ENCODE peak calls at places on chromosome X, in seven cellular contexts. P is heart left ventricle; C is naive thymus-derived CD4-positive, alpha-beta T cell; U is suprapubic skin; L is uterus; G is lung; R is CD8-positive, alpha-beta memory T cell. W is an unnamed sample.

GRCh38 chrX:40096395-40097091 is 1.2 kb downstream of the BCOR start:
- DNase-seq in G (no peak), P (peak; percentile 62), L (peak; percentile 58), R (peak; percentile 64), U (no peak), C (peak; percentile 68), W (peak; percentile 95)

GRCh38 chrX:23788946-23789345 is 6.0 kb downstream of the SAT1 start:
- DNase-seq in U (no peak), P (no peak), R (no peak), G (no peak), L (no peak), C (no peak), W (no peak)

GRCh38 chrX:85627363-85627762 is 247.9 kb upstream of the POF1B start:
- DNase-seq in C (no peak), L (no peak), P (no peak), R (no peak), G (no peak), U (no peak), W (no peak)

GRCh38 chrX:3636803-3637202 is 76.6 kb downstream of the PRKX start:
- DNase-seq in P (no peak), U (no peak), L (no peak), C (no peak), R (no peak), G (no peak), W (no peak)

GRCh38 chrX:110418220-110418856 is 59.7 kb downstream of the RTL9 start:
- DNase-seq in C (no peak), U (no peak), R (no peak), P (no peak), L (peak; percentile 38), G (peak; percentile 57), W (no peak)

GRCh38 chrX:23634181-23634580 is 33.1 kb upstream of the PRDX4 start:
- DNase-seq in L (no peak), P (no peak), C (no peak), U (no peak), R (no peak), G (no peak), W (peak; percentile 73)

GRCh38 chrX:1391370-1391706 is 575 bp downstream of the SLC25A6 start:
- DNase-seq in U (no peak), C (no peak), P (no peak), G (no peak), R (no peak), L (no peak), W (peak; percentile 99)

GRCh38 chrX:57899064-57899463 is 11.2 kb downstream of the ZXDA start:
- DNase-seq in L (no peak), R (no peak), G (no peak), U (no peak), P (no peak), C (no peak), W (no peak)

GRCh38 chrX:123450217-123450616 is 266.1 kb downstream of the GRIA3 start:
- DNase-seq in G (no peak), P (no peak), R (no peak), L (no peak), C (no peak), U (no peak), W (no peak)

GRCh38 chrX:68432648-68433047 is 647 bp downstream of the OPHN1 start:
- DNase-seq in P (no peak), R (no peak), L (peak; percentile 14), U (no peak), C (no peak), G (no peak), W (peak; percentile 55)

GRCh38 chrX:80334583-80334982 is 85.7 kb upstream of the TENT5D start:
- DNase-seq in U (no peak), P (no peak), G (no peak), R (no peak), L (no peak), C (no peak), W (no peak)

GRCh38 chrX:154021131-154021611 is 1.5 kb upstream of the IRAK1 start:
- DNase-seq in P (no peak), U (no peak), G (no peak), R (no peak), C (no peak), L (peak; percentile 39), W (peak; percentile 96)

GRCh38 chrX:49892552-49892951 is 13.3 kb downstream of the USP27X start:
- DNase-seq in C (no peak), R (no peak), G (no peak), P (no peak), U (no peak), L (no peak), W (no peak)

GRCh38 chrX:84737471-84737871 is 235.2 kb upstream of the HDX start:
- DNase-seq in R (no peak), L (peak; percentile 51), G (no peak), U (no peak), P (no peak), C (no peak), W (no peak)

GRCh38 chrX:23327104-23327503 is 7.5 kb upstream of the PTCHD1 start:
- DNase-seq in P (no peak), U (no peak), R (no peak), L (no peak), C (no peak), G (no peak), W (no peak)

GRCh38 chrX:151458824-151459223 is 61.8 kb downstream of the VMA21 start:
- DNase-seq in L (no peak), U (no peak), C (no peak), R (no peak), G (no peak), P (no peak), W (peak; percentile 25)

GRCh38 chrX:118720058-118720707 is 7.2 kb upstream of the IL13RA1 start:
- DNase-seq in P (no peak), R (no peak), C (no peak), L (no peak), G (no peak), U (no peak), W (no peak)

GRCh38 chrX:154333837-154334271 is 38.3 kb downstream of the TKTL1 start:
- DNase-seq in R (no peak), P (no peak), C (no peak), U (no peak), L (no peak), G (no peak), W (peak; percentile 11)

GRCh38 chrX:44674906-44675305 is 132.2 kb upstream of the FUNDC1 start:
- DNase-seq in L (no peak), R (no peak), G (no peak), U (no peak), C (no peak), P (no peak), W (no peak)

GRCh38 chrX:70386240-70386639 is 36.9 kb upstream of the GDPD2 start:
- DNase-seq in G (no peak), P (no peak), L (no peak), C (no peak), U (no peak), R (no peak), W (no peak)

GRCh38 chrX:150897371-150898319 is 823 bp downstream of the CD99L2 start:
- DNase-seq in C (peak; percentile 17), U (no peak), L (peak; percentile 19), R (peak; percentile 27), G (no peak), P (no peak), W (peak; percentile 78)

GRCh38 chrX:1481636-1482529 is 29.2 kb upstream of the ASMTL start:
- DNase-seq in G (peak; percentile 63), L (peak; percentile 34), C (peak; percentile 79), P (peak; percentile 65), U (peak; percentile 81), R (peak; percentile 61), W (peak; percentile 84)

GRCh38 chrX:43741843-43742573 is 85.9 kb downstream of the MAOA start:
- DNase-seq in P (no peak), C (no peak), R (no peak), L (peak; percentile 36), U (no peak), G (no peak), W (peak; percentile 13)

GRCh38 chrX:131633285-131633917 is 89.5 kb downstream of the OR13H1 start:
- DNase-seq in G (peak; percentile 61), R (no peak), U (no peak), C (peak; percentile 17), P (peak; percentile 37), L (peak; percentile 40), W (peak; percentile 72)

DNA sequence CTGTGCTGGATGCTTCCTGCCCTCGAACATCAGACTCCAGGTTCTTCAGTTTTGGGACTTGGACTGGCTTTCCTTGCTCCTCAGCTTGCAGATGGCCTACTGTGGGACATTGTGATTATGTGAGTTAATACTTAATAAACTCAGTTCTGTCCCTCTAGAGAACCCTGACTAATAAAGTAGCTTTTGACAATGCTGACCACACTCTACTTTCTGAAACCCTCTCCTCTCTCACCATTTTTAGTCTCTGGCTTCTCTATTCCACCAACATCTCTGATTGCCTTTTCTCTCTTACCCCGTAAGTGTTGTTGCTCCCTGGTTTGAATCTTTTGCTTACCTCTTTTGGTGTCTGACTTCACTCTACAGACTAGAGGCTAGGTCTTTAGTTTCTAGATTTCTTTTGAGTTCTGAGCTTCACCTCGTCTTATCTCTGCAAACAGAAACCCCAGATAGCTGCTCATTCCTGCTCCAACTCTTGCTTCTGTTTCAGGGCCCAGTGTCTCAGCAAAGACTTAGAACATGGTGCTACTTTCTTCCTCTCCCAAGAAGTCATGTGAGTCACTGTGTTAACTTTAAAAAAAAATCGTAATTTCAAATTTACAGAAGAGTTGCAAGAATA is 11.4 kb downstream of the TMSB4X start:
- DNase-seq in L (no peak), U (no peak), C (no peak), G (no peak), R (no peak), P (no peak), W (no peak)
- H3K4me1 ChIP-seq in L (no peaks in the 10 kb centered on the region), U (peaks cover 10% of the 10 kb centered on the region), C (peaks cover 57% of the 10 kb centered on the region), G (peaks cover 2% of the 10 kb centered on the region), R (peaks cover 61% of the 10 kb centered on the region), P (peaks cover 16% of the 10 kb centered on the region), W (peaks cover 14% of the 10 kb centered on the region)

DNA sequence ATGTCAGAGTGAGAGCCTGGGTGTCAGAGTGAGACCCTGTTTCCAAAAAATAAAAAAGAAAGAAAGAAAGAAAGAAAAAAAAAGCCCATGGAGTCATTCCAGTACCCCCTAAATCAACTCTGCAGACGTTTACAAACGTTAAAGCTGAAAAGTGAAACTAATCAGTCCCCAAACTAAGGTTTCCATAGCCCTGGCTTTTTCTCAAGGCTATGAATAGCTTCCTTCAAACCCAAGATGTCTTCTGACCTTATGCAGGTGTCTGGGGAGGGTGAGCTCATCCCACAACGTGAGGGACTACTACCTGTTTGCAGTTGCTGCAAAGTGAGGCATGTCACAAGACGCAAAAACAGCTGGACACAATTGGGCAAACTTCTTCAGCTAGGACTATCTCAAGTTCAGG is 144.0 kb downstream of the SH3KBP1 start:
- DNase-seq in L (no peak), P (no peak), U (no peak), G (no peak), C (no peak), R (no peak), W (no peak)
- H3K4me1 ChIP-seq in L (no peaks in the 10 kb centered on the region), P (peaks cover 8% of the 10 kb centered on the region), U (no peaks in the 10 kb centered on the region), G (no peaks in the 10 kb centered on the region), C (peaks cover 75% of the 10 kb centered on the region), R (peaks cover 89% of the 10 kb centered on the region), W (no peaks in the 10 kb centered on the region)

DNA sequence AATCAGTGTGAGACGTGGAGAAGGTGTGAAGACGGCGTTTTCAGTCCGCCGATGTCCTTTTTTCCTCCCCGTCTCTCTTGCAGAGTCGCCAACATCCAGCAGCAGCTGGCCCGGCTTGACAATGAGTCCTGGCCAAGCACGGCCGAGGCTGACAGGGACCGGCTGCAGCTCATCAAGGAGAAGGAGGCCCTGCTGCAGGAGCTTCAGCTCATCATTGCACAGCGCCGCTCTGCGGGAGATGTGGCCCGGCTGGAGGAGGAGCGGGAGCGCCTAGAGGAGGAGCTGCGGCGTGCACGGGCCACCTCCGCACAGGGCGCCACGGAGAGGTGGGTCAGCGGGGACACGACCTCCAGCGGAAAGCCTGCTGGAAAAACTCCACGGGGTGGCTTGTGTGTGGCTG is 47.1 kb upstream of the CLCN4 start:
- DNase-seq in C (no peak), R (no peak), L (peak; percentile 53), G (peak; percentile 36), P (peak; percentile 77), U (no peak), W (no peak)
- H3K4me1 ChIP-seq in C (peaks cover 65% of the 10 kb centered on the region), R (peaks cover 75% of the 10 kb centered on the region), L (no peaks in the 10 kb centered on the region), G (no peaks in the 10 kb centered on the region), P (peaks cover 64% of the 10 kb centered on the region), U (peaks cover 34% of the 10 kb centered on the region), W (no peaks in the 10 kb centered on the region)

GRCh38 chrX:10607233-10607632 is 13.2 kb downstream of the MID1 start:
- DNase-seq in P (no peak), G (no peak), R (no peak), C (no peak), L (no peak), U (no peak), W (no peak)
- H3K4me1 ChIP-seq in P (peaks cover 12% of the 10 kb centered on the region), G (no peaks in the 10 kb centered on the region), R (no peaks in the 10 kb centered on the region), C (no peaks in the 10 kb centered on the region), L (no peaks in the 10 kb centered on the region), U (no peaks in the 10 kb centered on the region), W (peaks cover 26% of the 10 kb centered on the region)